ENCODE peak calls at places on chromosomes 16 and 17, in five cellular contexts. X is A549, I is epithelial cell of esophagus, Y is left cardiac atrium, N is nucleus accumbens. P is an unnamed sample.

GRCh38 chr16:11752856-11753255 is 10.2 kb upstream of the TXNDC11 start:
- DNase-seq in X (no peak), I (no peak), Y (no peak), N (no peak), P (no peak)

GRCh38 chr17:64460955-64461354 is 12.0 kb downstream of the MILR1 start:
- DNase-seq in X (no peak), I (no peak), Y (peak; percentile 48), N (no peak), P (peak; percentile 41)

GRCh38 chr17:31733326-31733725 is 125.7 kb downstream of the COPRS start:
- DNase-seq in X (no peak), I (no peak), Y (no peak), N (no peak), P (no peak)

GRCh38 chr17:80261159-80261894 is 675 bp downstream of the RNF213 start:
- DNase-seq in X (peak; percentile 85), I (peak; percentile 43), Y (peak; percentile 62), N (no peak), P (peak; percentile 49)

GRCh38 chr17:77721823-77722160 is 236.7 kb upstream of the TNRC6C start:
- DNase-seq in X (no peak), I (no peak), Y (no peak), N (no peak), P (no peak)

GRCh38 chr17:50072130-50072529 is 16.2 kb downstream of the ITGA3 start:
- DNase-seq in X (no peak), I (no peak), Y (no peak), N (no peak), P (no peak)

GRCh38 chr17:42525221-42525620 is 10.8 kb upstream of the NAGLU start:
- DNase-seq in X (no peak), I (peak; percentile 83), Y (no peak), N (no peak), P (no peak)

GRCh38 chr16:4217246-4218131 is 24.4 kb downstream of the SRL start:
- DNase-seq in X (no peak), I (no peak), Y (peak; percentile 75), N (no peak), P (peak; percentile 80)

GRCh38 chr17:55635253-55635766 is 87.4 kb downstream of the TMEM100 start:
- DNase-seq in X (no peak), I (no peak), Y (no peak), N (no peak), P (no peak)

GRCh38 chr17:17797119-17797809 is 39.5 kb downstream of the SREBF1 start:
- DNase-seq in X (no peak), I (no peak), Y (no peak), N (no peak), P (no peak)

GRCh38 chr16:540645-541340 is 13.3 kb downstream of the CAPN15 start:
- DNase-seq in X (no peak), I (no peak), Y (no peak), N (no peak), P (no peak)

GRCh38 chr17:10046786-10047609 is 141.9 kb upstream of the RCVRN start:
- DNase-seq in X (no peak), I (no peak), Y (no peak), N (no peak), P (no peak)

GRCh38 chr17:42895185-42895555 is 5.4 kb upstream of the G6PC1 start:
- DNase-seq in X (peak; percentile 78), I (peak; percentile 88), Y (peak; percentile 65), N (no peak), P (peak; percentile 32)

GRCh38 chr16:48381201-48381600 is 4.0 kb downstream of the SIAH1 start:
- DNase-seq in X (no peak), I (no peak), Y (no peak), N (no peak), P (no peak)

GRCh38 chr17:57751348-57751970 is 6.4 kb upstream of the CCDC182 start:
- DNase-seq in X (no peak), I (no peak), Y (no peak), N (no peak), P (no peak)

P was measured in left ventricle myocardium inferior.